ENCODE peak calls at places on chromosomes 12 and 14, in ten cellular contexts. W, C, L, B, V, U, N, P, D and K are unnamed samples.
A peak's percentile ranks its signal among the peaks of the same experiment; 100 is the strongest.

GRCh38 chr12:63899396-63899795 is 54.9 kb downstream of the SRGAP1 start:
- DNase-seq in W (no peak), C (no peak), L (no peak), B (no peak), V (no peak), U (no peak), N (no peak), P (no peak), D (peak; percentile 79), K (no peak)

GRCh38 chr12:81644503-81644902 is 114.6 kb downstream of the PPFIA2 start:
- DNase-seq in W (no peak), C (no peak), L (peak; percentile 60), B (no peak), V (no peak), U (no peak), N (no peak), P (no peak), D (no peak), K (no peak)

GRCh38 chr14:99564256-99564902 is 39.6 kb downstream of the CCDC85C start:
- DNase-seq in W (no peak), C (no peak), L (peak; percentile 95), B (no peak), V (no peak), U (no peak), N (no peak), P (no peak), D (peak; percentile 81), K (no peak)

GRCh38 chr12:132053338-132054330 is 90.5 kb downstream of the DDX51 start:
- DNase-seq in W (no peak), C (no peak), L (no peak), B (no peak), V (peak; percentile 9), U (no peak), N (peak; percentile 36), P (no peak), D (no peak), K (no peak)

GRCh38 chr14:48970995-48971394 is 615.2 kb downstream of the RPS29 start:
- DNase-seq in W (no peak), C (no peak), L (no peak), B (no peak), V (no peak), U (no peak), N (no peak), P (no peak), D (no peak), K (no peak)

GRCh38 chr14:75254381-75254821 is 24.2 kb upstream of the FOS start:
- DNase-seq in W (peak; percentile 58), C (no peak), L (no peak), B (no peak), V (no peak), U (peak; percentile 90), N (no peak), P (no peak), D (peak; percentile 84), K (no peak)

GRCh38 chr12:14403711-14404164 is 38.3 kb downstream of the ATF7IP start:
- DNase-seq in W (no peak), C (no peak), L (peak; percentile 92), B (no peak), V (no peak), U (no peak), N (no peak), P (no peak), D (peak; percentile 52), K (no peak)

GRCh38 chr14:88478931-88479330 is 75.9 kb downstream of the PTPN21 start:
- DNase-seq in W (no peak), C (no peak), L (no peak), B (no peak), V (no peak), U (no peak), N (no peak), P (no peak), D (no peak), K (peak; percentile 46)

GRCh38 chr12:69821441-69822204 is 3.4 kb upstream of the MYRFL start:
- DNase-seq in W (no peak), C (no peak), L (peak; percentile 22), B (no peak), V (no peak), U (no peak), N (no peak), P (no peak), D (peak; percentile 32), K (no peak)

GRCh38 chr12:53161119-53161911 is 19.2 kb upstream of the ZNF740 start:
- DNase-seq in W (no peak), C (no peak), L (no peak), B (no peak), V (no peak), U (no peak), N (no peak), P (no peak), D (no peak), K (no peak)

GRCh38 chr12:232731-233614 is 19.0 kb upstream of the SLC6A12 start:
- DNase-seq in W (no peak), C (no peak), L (peak; percentile 73), B (no peak), V (no peak), U (no peak), N (peak; percentile 78), P (no peak), D (no peak), K (no peak)

GRCh38 chr14:51776102-51776894 is 84.1 kb upstream of the GNG2 start:
- DNase-seq in W (no peak), C (peak; percentile 69), L (peak; percentile 72), B (peak; percentile 50), V (peak; percentile 41), U (peak; percentile 37), N (peak; percentile 70), P (no peak), D (peak; percentile 32), K (peak; percentile 55)

GRCh38 chr14:70254476-70254961 is 65.8 kb upstream of the SLC8A3 start:
- DNase-seq in W (peak; percentile 65), C (no peak), L (peak; percentile 59), B (no peak), V (no peak), U (peak; percentile 80), N (peak; percentile 72), P (no peak), D (peak; percentile 88), K (peak; percentile 77)